ENCODE peak calls at places on chromosomes 12 and 14, in six cellular contexts. One of them, this sample, is unnamed. For H3K4me1, the result is how much of the 10 kb centered on the place peaks cover.

GRCh38 chr12:69687390-69687789 is 11.7 kb downstream of the BEST3 start:
- DNase-seq in psoas muscle: no peak
- DNase-seq in IMR-90: no peak
- DNase-seq in RWPE2: no peak
- DNase-seq in effector memory CD4-positive, alpha-beta T cell: no peak
- DNase-seq in PC-3: no peak
- DNase-seq in this sample: no peak

GRCh38 chr12:110270125-110270962 is 10.7 kb upstream of the ATP2A2 start:
- DNase-seq in IMR-90: peak
- DNase-seq in effector memory CD4-positive, alpha-beta T cell: no peak
- DNase-seq in PC-3: peak
- DNase-seq in psoas muscle: peak
- DNase-seq in RWPE2: peak
- DNase-seq in this sample: no peak

GRCh38 chr12:49673446-49674317 is 33.5 kb downstream of the FMNL3 start:
- DNase-seq in PC-3: no peak
- DNase-seq in IMR-90: peak
- DNase-seq in psoas muscle: peak
- DNase-seq in effector memory CD4-positive, alpha-beta T cell: no peak
- DNase-seq in RWPE2: no peak
- DNase-seq in this sample: peak

GRCh38 chr12:108390495-108391203 is 51.5 kb upstream of the CMKLR1 start:
- DNase-seq in psoas muscle: no peak
- DNase-seq in PC-3: no peak
- DNase-seq in RWPE2: no peak
- DNase-seq in IMR-90: no peak
- DNase-seq in effector memory CD4-positive, alpha-beta T cell: no peak
- DNase-seq in this sample: no peak

GRCh38 chr12:86719381-86719780 is 463.2 kb upstream of the MGAT4C start:
- DNase-seq in psoas muscle: no peak
- DNase-seq in IMR-90: peak
- DNase-seq in effector memory CD4-positive, alpha-beta T cell: no peak
- DNase-seq in PC-3: peak
- DNase-seq in RWPE2: no peak
- DNase-seq in this sample: no peak

GRCh38 chr12:130422676-130423075 is 85.0 kb downstream of the PIWIL1 start:
- DNase-seq in PC-3: no peak
- DNase-seq in effector memory CD4-positive, alpha-beta T cell: no peak
- DNase-seq in RWPE2: no peak
- DNase-seq in psoas muscle: no peak
- DNase-seq in IMR-90: no peak
- DNase-seq in this sample: peak

GRCh38 chr12:128684357-128684756 is 139.4 kb downstream of the SLC15A4 start:
- DNase-seq in psoas muscle: no peak
- DNase-seq in IMR-90: no peak
- DNase-seq in effector memory CD4-positive, alpha-beta T cell: no peak
- DNase-seq in RWPE2: no peak
- DNase-seq in PC-3: no peak
- DNase-seq in this sample: no peak

GRCh38 chr12:74752196-74752595 is 214.6 kb downstream of the ATXN7L3B start:
- DNase-seq in effector memory CD4-positive, alpha-beta T cell: no peak
- DNase-seq in IMR-90: no peak
- DNase-seq in psoas muscle: no peak
- DNase-seq in RWPE2: no peak
- DNase-seq in PC-3: no peak
- DNase-seq in this sample: no peak

GRCh38 chr14:61406198-61406597 is 84.8 kb downstream of the PRKCH start:
- DNase-seq in psoas muscle: no peak
- DNase-seq in PC-3: no peak
- DNase-seq in IMR-90: no peak
- DNase-seq in RWPE2: no peak
- DNase-seq in effector memory CD4-positive, alpha-beta T cell: no peak
- DNase-seq in this sample: no peak

GRCh38 chr14:93906341-93907329 is 20.5 kb upstream of the FAM181A start:
- DNase-seq in RWPE2: peak
- DNase-seq in psoas muscle: no peak
- DNase-seq in IMR-90: peak
- DNase-seq in PC-3: peak
- DNase-seq in effector memory CD4-positive, alpha-beta T cell: no peak
- DNase-seq in this sample: no peak

GRCh38 chr12:10959777-10960176 is 20.7 kb upstream of the TAS2R14 start:
- DNase-seq in psoas muscle: no peak
- DNase-seq in effector memory CD4-positive, alpha-beta T cell: no peak
- DNase-seq in IMR-90: no peak
- DNase-seq in RWPE2: no peak
- DNase-seq in PC-3: no peak
- DNase-seq in this sample: no peak

GRCh38 chr12:106251636-106252035 is 3.8 kb upstream of the CKAP4 start:
- DNase-seq in IMR-90: peak
- DNase-seq in RWPE2: no peak
- DNase-seq in PC-3: peak
- DNase-seq in effector memory CD4-positive, alpha-beta T cell: no peak
- DNase-seq in psoas muscle: no peak
- DNase-seq in this sample: no peak

GRCh38 chr14:62301911-62302310 is 539.7 kb downstream of the SNAPC1 start:
- DNase-seq in psoas muscle: no peak
- DNase-seq in effector memory CD4-positive, alpha-beta T cell: no peak
- DNase-seq in RWPE2: no peak
- DNase-seq in PC-3: no peak
- DNase-seq in IMR-90: peak
- DNase-seq in this sample: no peak

GRCh38 chr12:69036999-69037398 is 104.0 kb upstream of the CPM start:
- DNase-seq in psoas muscle: no peak
- DNase-seq in PC-3: no peak
- DNase-seq in effector memory CD4-positive, alpha-beta T cell: no peak
- DNase-seq in IMR-90: no peak
- DNase-seq in RWPE2: no peak
- DNase-seq in this sample: no peak

GRCh38 chr12:24447678-24448077 is 498.2 kb upstream of the SOX5 start:
- DNase-seq in RWPE2: no peak
- DNase-seq in PC-3: no peak
- DNase-seq in effector memory CD4-positive, alpha-beta T cell: no peak
- DNase-seq in IMR-90: no peak
- DNase-seq in psoas muscle: no peak
- DNase-seq in this sample: no peak

GRCh38 chr12:85424581-85425348 is 144.7 kb downstream of the ALX1 start:
- DNase-seq in effector memory CD4-positive, alpha-beta T cell: no peak
- DNase-seq in IMR-90: peak
- DNase-seq in PC-3: peak
- DNase-seq in psoas muscle: no peak
- DNase-seq in RWPE2: no peak
- DNase-seq in this sample: no peak

GRCh38 chr12:54998958-54999510 is 14.5 kb upstream of the TESPA1 start:
- DNase-seq in PC-3: peak
- DNase-seq in psoas muscle: no peak
- DNase-seq in effector memory CD4-positive, alpha-beta T cell: no peak
- DNase-seq in RWPE2: no peak
- DNase-seq in IMR-90: no peak
- DNase-seq in this sample: no peak

GRCh38 chr14:56300495-56300894 is 182.3 kb downstream of the PELI2 start:
- DNase-seq in IMR-90: peak
- DNase-seq in psoas muscle: no peak
- DNase-seq in RWPE2: no peak
- DNase-seq in PC-3: no peak
- DNase-seq in effector memory CD4-positive, alpha-beta T cell: no peak
- DNase-seq in this sample: no peak

GRCh38 chr12:9039397-9039977 is 50.1 kb downstream of the KLRG1 start:
- DNase-seq in PC-3: peak
- DNase-seq in IMR-90: peak
- DNase-seq in effector memory CD4-positive, alpha-beta T cell: no peak
- DNase-seq in psoas muscle: no peak
- DNase-seq in RWPE2: no peak
- DNase-seq in this sample: no peak

GRCh38 chr12:18811268-18811667 is 73.3 kb downstream of the CAPZA3 start:
- DNase-seq in PC-3: no peak
- DNase-seq in IMR-90: no peak
- DNase-seq in effector memory CD4-positive, alpha-beta T cell: no peak
- DNase-seq in RWPE2: no peak
- DNase-seq in psoas muscle: no peak
- DNase-seq in this sample: no peak

GRCh38 chr14:45381091-45381490 is 128.1 kb upstream of the MIS18BP1 start:
- DNase-seq in IMR-90: no peak
- DNase-seq in psoas muscle: no peak
- DNase-seq in RWPE2: no peak
- DNase-seq in effector memory CD4-positive, alpha-beta T cell: no peak
- DNase-seq in PC-3: no peak
- DNase-seq in this sample: no peak

GRCh38 chr12:68963456-68963859 is 30.5 kb upstream of the CPM start:
- DNase-seq in RWPE2: no peak
- DNase-seq in IMR-90: no peak
- DNase-seq in psoas muscle: no peak
- DNase-seq in effector memory CD4-positive, alpha-beta T cell: no peak
- DNase-seq in PC-3: no peak
- DNase-seq in this sample: no peak

GRCh38 chr12:120323772-120324171 is 3.8 kb downstream of the PLA2G1B start:
- DNase-seq in IMR-90: no peak
- DNase-seq in PC-3: no peak
- DNase-seq in effector memory CD4-positive, alpha-beta T cell: no peak
- DNase-seq in psoas muscle: no peak
- DNase-seq in RWPE2: no peak
- DNase-seq in this sample: no peak

GRCh38 chr12:51351913-51352532 is 5.5 kb upstream of the CELA1 start:
- DNase-seq in PC-3: peak
- DNase-seq in RWPE2: no peak
- DNase-seq in psoas muscle: no peak
- DNase-seq in IMR-90: peak
- DNase-seq in effector memory CD4-positive, alpha-beta T cell: peak
- DNase-seq in this sample: no peak

DNA sequence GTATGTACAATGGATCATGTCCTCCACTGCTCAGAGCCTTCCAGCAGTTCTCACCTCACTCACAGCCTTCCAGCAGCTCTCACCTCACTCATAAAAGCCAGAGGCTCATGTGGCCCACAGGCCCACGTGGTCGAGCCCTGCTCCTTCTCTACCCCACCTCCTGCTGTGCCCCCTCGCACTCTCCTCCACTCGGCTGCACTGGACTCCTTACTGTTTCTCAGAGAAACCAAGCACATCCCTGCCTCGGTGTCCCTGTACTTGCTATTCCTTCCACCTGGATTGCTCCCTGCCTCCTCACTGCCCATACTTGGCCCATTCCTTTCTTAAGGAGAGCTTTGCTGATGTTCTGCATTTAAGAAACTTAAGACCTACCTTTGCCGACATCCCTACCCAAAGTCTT is 219.7 kb downstream of the ZFP36L1 start:
- DNase-seq in psoas muscle: no peak
- DNase-seq in IMR-90: no peak
- DNase-seq in effector memory CD4-positive, alpha-beta T cell: no peak
- DNase-seq in RWPE2: no peak
- DNase-seq in PC-3: no peak
- DNase-seq in this sample: no peak
- H3K4me1 ChIP-seq in psoas muscle: under half
- H3K4me1 ChIP-seq in IMR-90: under half
- H3K4me1 ChIP-seq in effector memory CD4-positive, alpha-beta T cell: under half
- H3K4me1 ChIP-seq in RWPE2: under half
- H3K4me1 ChIP-seq in PC-3: under half
- H3K4me1 ChIP-seq in this sample: under half

GRCh38 chr12:66237505-66238175 is 48.6 kb downstream of the IRAK3 start:
- DNase-seq in IMR-90: no peak
- DNase-seq in psoas muscle: no peak
- DNase-seq in RWPE2: no peak
- DNase-seq in PC-3: no peak
- DNase-seq in effector memory CD4-positive, alpha-beta T cell: no peak
- DNase-seq in this sample: no peak

GRCh38 chr12:66236969-66237368 is 48.0 kb downstream of the IRAK3 start:
- DNase-seq in psoas muscle: no peak
- DNase-seq in RWPE2: no peak
- DNase-seq in IMR-90: no peak
- DNase-seq in PC-3: no peak
- DNase-seq in effector memory CD4-positive, alpha-beta T cell: no peak
- DNase-seq in this sample: no peak

GRCh38 chr12:66239295-66239694 is 50.3 kb downstream of the IRAK3 start:
- DNase-seq in effector memory CD4-positive, alpha-beta T cell: no peak
- DNase-seq in RWPE2: no peak
- DNase-seq in PC-3: no peak
- DNase-seq in psoas muscle: no peak
- DNase-seq in IMR-90: no peak
- DNase-seq in this sample: no peak

GRCh38 chr12:66232258-66232657 is 43.2 kb downstream of the IRAK3 start:
- DNase-seq in effector memory CD4-positive, alpha-beta T cell: no peak
- DNase-seq in psoas muscle: no peak
- DNase-seq in RWPE2: no peak
- DNase-seq in IMR-90: no peak
- DNase-seq in PC-3: no peak
- DNase-seq in this sample: no peak

DNA sequence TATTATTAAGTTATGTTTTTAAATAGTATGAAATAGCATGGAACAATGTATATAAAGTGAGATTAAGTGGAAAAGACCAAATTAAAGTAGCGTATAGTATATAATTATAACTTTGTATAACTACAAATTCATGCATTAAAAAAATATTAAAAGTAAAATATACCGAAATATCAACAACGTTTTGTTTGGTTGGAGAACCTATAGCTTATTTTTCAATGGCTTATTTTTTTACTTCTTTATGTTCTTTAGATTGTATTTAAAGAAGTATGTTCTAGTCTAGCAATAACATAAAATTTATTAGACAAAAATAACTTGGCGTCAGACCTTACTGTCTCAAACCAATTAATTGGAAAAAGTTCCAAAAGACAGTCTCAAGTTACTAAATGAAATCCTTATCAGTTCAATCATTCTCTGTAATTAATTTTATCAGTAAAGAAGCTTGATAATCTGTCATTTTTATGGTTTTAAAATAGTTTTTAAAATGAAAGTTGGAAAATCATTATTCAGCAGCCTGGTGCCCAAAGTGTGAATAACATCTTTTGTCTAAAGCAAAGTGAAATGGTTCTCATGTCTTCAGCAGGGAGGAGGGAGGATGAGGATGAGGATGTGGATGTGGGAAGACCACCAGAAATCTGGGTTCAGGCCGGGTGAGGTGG is 46.7 kb downstream of the IRAK3 start:
- DNase-seq in RWPE2: no peak
- DNase-seq in PC-3: no peak
- DNase-seq in effector memory CD4-positive, alpha-beta T cell: no peak
- DNase-seq in IMR-90: peak
- DNase-seq in psoas muscle: no peak
- DNase-seq in this sample: no peak
- H3K4me3 ChIP-seq in RWPE2: peak
- H3K4me3 ChIP-seq in PC-3: no peak
- H3K4me3 ChIP-seq in effector memory CD4-positive, alpha-beta T cell: peak
- H3K4me3 ChIP-seq in IMR-90: peak
- H3K4me3 ChIP-seq in psoas muscle: peak
- H3K4me3 ChIP-seq in this sample: peak

DNA sequence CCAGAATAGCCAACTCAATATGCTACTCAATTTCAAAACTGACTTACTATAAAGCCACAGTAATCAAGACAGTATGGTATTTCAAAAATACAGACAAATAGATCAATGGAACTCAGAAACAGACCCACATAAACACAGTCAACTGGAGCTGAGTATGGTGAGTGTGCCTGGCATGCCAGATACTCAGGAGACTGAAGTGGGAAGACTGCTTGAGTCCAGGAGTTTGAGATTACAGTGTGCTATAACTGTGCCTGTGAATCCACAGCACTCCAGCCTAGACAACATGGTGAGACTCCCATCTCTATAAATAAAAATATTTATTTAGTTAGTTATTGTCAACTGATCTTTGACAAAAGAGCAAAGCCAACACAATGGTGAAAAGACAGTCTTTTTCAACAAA is 81.8 kb downstream of the NUMB start:
- DNase-seq in psoas muscle: no peak
- DNase-seq in effector memory CD4-positive, alpha-beta T cell: no peak
- DNase-seq in IMR-90: no peak
- DNase-seq in RWPE2: no peak
- DNase-seq in PC-3: no peak
- DNase-seq in this sample: no peak
- H3K27ac ChIP-seq in psoas muscle: no peak
- H3K27ac ChIP-seq in effector memory CD4-positive, alpha-beta T cell: no peak
- H3K27ac ChIP-seq in IMR-90: no peak
- H3K27ac ChIP-seq in RWPE2: no peak
- H3K27ac ChIP-seq in PC-3: no peak
- H3K27ac ChIP-seq in this sample: no peak

GRCh38 chr14:98233656-98234055 is 1038.3 kb downstream of the BCL11B start:
- DNase-seq in PC-3: no peak
- DNase-seq in effector memory CD4-positive, alpha-beta T cell: no peak
- DNase-seq in RWPE2: no peak
- DNase-seq in psoas muscle: no peak
- DNase-seq in IMR-90: no peak
- DNase-seq in this sample: no peak
- H3K4me1 ChIP-seq in PC-3: under half
- H3K4me1 ChIP-seq in effector memory CD4-positive, alpha-beta T cell: under half
- H3K4me1 ChIP-seq in RWPE2: under half
- H3K4me1 ChIP-seq in psoas muscle: under half
- H3K4me1 ChIP-seq in IMR-90: under half
- H3K4me1 ChIP-seq in this sample: under half

This sample was measured in ascending aorta.